ENCODE peak calls at places on chromosomes 4 and X, in eight cellular contexts. B, Z, G, F, Q, W, H and J are unnamed samples.

GRCh38 chrX:33178690-33179089 is 32.7 kb downstream of the DMD start:
- DNase-seq in B (no peak), Z (no peak), G (no peak), F (no peak), Q (no peak), W (no peak), H (no peak), J (no peak)

GRCh38 chr4:106601519-106601918 is 232.9 kb upstream of the GIMD1 start:
- DNase-seq in B (no peak), Z (no peak), G (no peak), F (no peak), Q (no peak), W (no peak), H (no peak), J (no peak)

GRCh38 chrX:110276778-110277177 is 41.1 kb downstream of the AMMECR1 start:
- DNase-seq in B (no peak), Z (no peak), G (no peak), F (no peak), Q (no peak), W (no peak), H (no peak), J (no peak)

GRCh38 chr4:152360045-152360410 is 175.9 kb downstream of the FBXW7 start:
- DNase-seq in B (no peak), Z (no peak), G (no peak), F (no peak), Q (peak; percentile 17), W (no peak), H (no peak), J (no peak)

GRCh38 chr4:165443276-165443675 is 64.5 kb downstream of the CPE start:
- DNase-seq in B (no peak), Z (no peak), G (no peak), F (no peak), Q (no peak), W (no peak), H (no peak), J (no peak)

GRCh38 chrX:100994352-100995281 is 25.1 kb downstream of the ARL13A start:
- DNase-seq in B (no peak), Z (no peak), G (peak; percentile 76), F (no peak), Q (peak; percentile 86), W (no peak), H (no peak), J (no peak)

GRCh38 chrX:47321386-47321785 is 49.0 kb upstream of the ZNF157 start:
- DNase-seq in B (peak; percentile 57), Z (no peak), G (no peak), F (no peak), Q (peak; percentile 67), W (no peak), H (peak; percentile 73), J (peak; percentile 61)

GRCh38 chr4:183347586-183347985 is 25.4 kb upstream of the CLDN24 start:
- DNase-seq in B (no peak), Z (no peak), G (no peak), F (no peak), Q (no peak), W (no peak), H (no peak), J (no peak)

GRCh38 chrX:110219920-110220319 is 98.0 kb downstream of the AMMECR1 start:
- DNase-seq in B (no peak), Z (no peak), G (no peak), F (no peak), Q (peak; percentile 60), W (no peak), H (no peak), J (no peak)

GRCh38 chr4:7995135-7995534 is 55.5 kb upstream of the AFAP1 start:
- DNase-seq in B (no peak), Z (no peak), G (no peak), F (no peak), Q (no peak), W (no peak), H (no peak), J (no peak)

GRCh38 chr4:94530073-94530472 is 78.3 kb downstream of the PDLIM5 start:
- DNase-seq in B (no peak), Z (no peak), G (no peak), F (no peak), Q (no peak), W (no peak), H (no peak), J (no peak)

GRCh38 chrX:30615229-30615628 is 37.7 kb upstream of the TASL start:
- DNase-seq in B (no peak), Z (peak; percentile 18), G (no peak), F (no peak), Q (peak; percentile 67), W (no peak), H (no peak), J (no peak)

GRCh38 chrX:10106801-10107200 is 50.0 kb upstream of the CLCN4 start:
- DNase-seq in B (no peak), Z (no peak), G (no peak), F (no peak), Q (no peak), W (no peak), H (no peak), J (no peak)

GRCh38 chr4:76963136-76963477 is 13.6 kb downstream of the SEPTIN11 start:
- DNase-seq in B (no peak), Z (no peak), G (no peak), F (no peak), Q (no peak), W (no peak), H (no peak), J (no peak)

GRCh38 chr4:95204873-95205272 is 343.9 kb downstream of the UNC5C start:
- DNase-seq in B (no peak), Z (no peak), G (no peak), F (no peak), Q (no peak), W (no peak), H (no peak), J (no peak)

GRCh38 chr4:168917150-168917779 is 92.8 kb downstream of the CBR4 start:
- DNase-seq in B (no peak), Z (peak; percentile 30), G (peak; percentile 40), F (no peak), Q (peak; percentile 39), W (peak; percentile 11), H (no peak), J (no peak)

GRCh38 chr4:73257242-73257994 is 1.2 kb downstream of the ANKRD17 start:
- DNase-seq in B (peak; percentile 76), Z (peak; percentile 79), G (peak; percentile 57), F (peak; percentile 26), Q (peak; percentile 87), W (peak; percentile 60), H (peak; percentile 47), J (peak; percentile 65)

GRCh38 chr4:147034372-147034771 is 88.7 kb upstream of the TTC29 start:
- DNase-seq in B (no peak), Z (peak; percentile 31), G (no peak), F (no peak), Q (no peak), W (no peak), H (no peak), J (no peak)